ENCODE peak calls at places on chromosomes 12 and 14, in ten cellular contexts. One of them, this sample, is unnamed.

GRCh38 chr12:57489157-57489641 is 1.3 kb downstream of the MARS1 start:
- DNase-seq in kidney: no peak
- DNase-seq in A549: no peak
- DNase-seq in HCT116: no peak
- DNase-seq in pancreas: no peak
- DNase-seq in hepatocyte: no peak
- DNase-seq in MM.1S: no peak
- DNase-seq in fibroblast of lung: no peak
- DNase-seq in PC-9: no peak
- DNase-seq in stomach: no peak
- DNase-seq in this sample: no peak

GRCh38 chr12:47868041-47868440 is 36.8 kb downstream of the VDR start:
- DNase-seq in A549: no peak
- DNase-seq in hepatocyte: no peak
- DNase-seq in fibroblast of lung: peak; percentile 20
- DNase-seq in stomach: no peak
- DNase-seq in HCT116: no peak
- DNase-seq in PC-9: no peak
- DNase-seq in pancreas: no peak
- DNase-seq in kidney: no peak
- DNase-seq in MM.1S: no peak
- DNase-seq in this sample: no peak

GRCh38 chr14:74594021-74594420 is 18.0 kb downstream of the LTBP2 start:
- DNase-seq in A549: no peak
- DNase-seq in PC-9: peak; percentile 36
- DNase-seq in pancreas: no peak
- DNase-seq in stomach: no peak
- DNase-seq in hepatocyte: no peak
- DNase-seq in kidney: no peak
- DNase-seq in MM.1S: no peak
- DNase-seq in fibroblast of lung: no peak
- DNase-seq in HCT116: no peak
- DNase-seq in this sample: no peak

GRCh38 chr14:35402323-35403084 is 2.0 kb downstream of the NFKBIA start:
- DNase-seq in kidney: peak; percentile 69
- DNase-seq in HCT116: no peak
- DNase-seq in MM.1S: no peak
- DNase-seq in hepatocyte: no peak
- DNase-seq in stomach: no peak
- DNase-seq in PC-9: no peak
- DNase-seq in pancreas: no peak
- DNase-seq in fibroblast of lung: no peak
- DNase-seq in A549: no peak
- DNase-seq in this sample: no peak

GRCh38 chr12:93514853-93515252 is 47.5 kb downstream of the MRPL42 start:
- DNase-seq in pancreas: no peak
- DNase-seq in hepatocyte: no peak
- DNase-seq in HCT116: no peak
- DNase-seq in PC-9: no peak
- DNase-seq in stomach: no peak
- DNase-seq in fibroblast of lung: peak; percentile 76
- DNase-seq in kidney: no peak
- DNase-seq in MM.1S: no peak
- DNase-seq in A549: no peak
- DNase-seq in this sample: peak; percentile 59

GRCh38 chr14:81400202-81400678 is at the start of gene STON2:
- DNase-seq in A549: peak; percentile 16
- DNase-seq in MM.1S: peak; percentile 44
- DNase-seq in HCT116: peak; percentile 54
- DNase-seq in stomach: no peak
- DNase-seq in fibroblast of lung: peak; percentile 70
- DNase-seq in PC-9: peak; percentile 47
- DNase-seq in pancreas: no peak
- DNase-seq in hepatocyte: no peak
- DNase-seq in kidney: no peak
- DNase-seq in this sample: peak; percentile 82

GRCh38 chr12:98699568-98699967 is 54.5 kb downstream of the APAF1 start:
- DNase-seq in A549: no peak
- DNase-seq in HCT116: no peak
- DNase-seq in MM.1S: no peak
- DNase-seq in PC-9: no peak
- DNase-seq in fibroblast of lung: peak; percentile 46
- DNase-seq in pancreas: no peak
- DNase-seq in kidney: no peak
- DNase-seq in stomach: no peak
- DNase-seq in hepatocyte: no peak
- DNase-seq in this sample: no peak

GRCh38 chr12:48924617-48925217 is 575 bp downstream of the FKBP11 start:
- DNase-seq in fibroblast of lung: peak; percentile 48
- DNase-seq in hepatocyte: peak; percentile 81
- DNase-seq in HCT116: no peak
- DNase-seq in MM.1S: peak; percentile 79
- DNase-seq in pancreas: peak; percentile 79
- DNase-seq in PC-9: peak; percentile 23
- DNase-seq in A549: peak; percentile 59
- DNase-seq in stomach: peak; percentile 66
- DNase-seq in kidney: peak; percentile 86
- DNase-seq in this sample: peak; percentile 49

GRCh38 chr12:74424778-74425177 is 112.9 kb upstream of the ATXN7L3B start:
- DNase-seq in stomach: no peak
- DNase-seq in hepatocyte: no peak
- DNase-seq in MM.1S: no peak
- DNase-seq in fibroblast of lung: no peak
- DNase-seq in HCT116: no peak
- DNase-seq in kidney: no peak
- DNase-seq in A549: no peak
- DNase-seq in pancreas: no peak
- DNase-seq in PC-9: no peak
- DNase-seq in this sample: no peak

GRCh38 chr12:43805857-43806736 is at the start of gene TWF1:
- DNase-seq in stomach: peak; percentile 89
- DNase-seq in A549: peak; percentile 73
- DNase-seq in fibroblast of lung: peak; percentile 74
- DNase-seq in kidney: peak; percentile 95
- DNase-seq in pancreas: peak; percentile 96
- DNase-seq in hepatocyte: peak; percentile 93
- DNase-seq in MM.1S: peak; percentile 86
- DNase-seq in PC-9: peak; percentile 82
- DNase-seq in HCT116: peak; percentile 27
- DNase-seq in this sample: peak; percentile 75

GRCh38 chr12:88955541-88955940 is 375.3 kb upstream of the KITLG start:
- DNase-seq in MM.1S: no peak
- DNase-seq in kidney: no peak
- DNase-seq in A549: no peak
- DNase-seq in stomach: no peak
- DNase-seq in PC-9: no peak
- DNase-seq in pancreas: no peak
- DNase-seq in fibroblast of lung: no peak
- DNase-seq in hepatocyte: no peak
- DNase-seq in HCT116: no peak
- DNase-seq in this sample: no peak

GRCh38 chr14:99479903-99480855 is 480 bp downstream of the SETD3 start:
- DNase-seq in pancreas: peak; percentile 73
- DNase-seq in MM.1S: no peak
- DNase-seq in HCT116: peak; percentile 13
- DNase-seq in kidney: peak; percentile 90
- DNase-seq in fibroblast of lung: peak; percentile 46
- DNase-seq in PC-9: no peak
- DNase-seq in stomach: peak; percentile 54
- DNase-seq in A549: peak; percentile 72
- DNase-seq in hepatocyte: peak; percentile 75
- DNase-seq in this sample: peak; percentile 46
- TF ChIP-seq CTCF in pancreas: no peak
- TF ChIP-seq CTCF in MM.1S: no peak
- TF ChIP-seq CTCF in HCT116: peak; percentile 9
- TF ChIP-seq CTCF in kidney: no peak
- TF ChIP-seq CTCF in fibroblast of lung: no peak
- TF ChIP-seq CTCF in PC-9: no peak
- TF ChIP-seq CTCF in stomach: no peak
- TF ChIP-seq CTCF in A549: no peak
- TF ChIP-seq CTCF in hepatocyte: peak; percentile 24
- TF ChIP-seq CTCF in this sample: no peak

DNA sequence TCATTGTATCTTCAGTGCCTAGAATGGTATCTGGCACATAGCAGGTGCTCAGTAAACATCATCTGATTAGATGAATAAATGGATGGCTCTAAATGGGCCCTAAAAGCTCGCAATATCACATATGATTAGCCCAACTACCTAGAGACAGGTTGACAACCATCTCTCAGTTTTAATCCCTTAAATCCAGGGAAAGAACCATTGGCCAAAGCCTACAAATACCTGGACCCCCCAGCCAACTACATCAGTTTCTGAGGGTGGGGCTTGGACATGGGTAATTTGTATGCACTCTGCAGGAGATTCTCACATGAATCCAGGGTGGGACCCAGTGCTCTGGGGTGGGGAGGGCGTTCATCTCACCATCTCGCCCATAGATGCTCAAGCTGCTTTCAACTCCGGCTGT is 4.8 kb upstream of the DTX1 start:
- DNase-seq in A549: no peak
- DNase-seq in MM.1S: no peak
- DNase-seq in hepatocyte: no peak
- DNase-seq in kidney: no peak
- DNase-seq in fibroblast of lung: no peak
- DNase-seq in HCT116: no peak
- DNase-seq in PC-9: no peak
- DNase-seq in stomach: no peak
- DNase-seq in pancreas: no peak
- DNase-seq in this sample: no peak
- H3K27ac ChIP-seq in A549: no peak overlapping the region
- H3K27ac ChIP-seq in MM.1S: no peak overlapping the region
- H3K27ac ChIP-seq in hepatocyte: no peak overlapping the region
- H3K27ac ChIP-seq in kidney: no peak overlapping the region
- H3K27ac ChIP-seq in fibroblast of lung: no peak overlapping the region
- H3K27ac ChIP-seq in HCT116: no peak overlapping the region
- H3K27ac ChIP-seq in PC-9: no peak overlapping the region
- H3K27ac ChIP-seq in stomach: no peak overlapping the region
- H3K27ac ChIP-seq in pancreas: no peak overlapping the region
- H3K27ac ChIP-seq in this sample: no peak overlapping the region

GRCh38 chr14:100440758-100441203 is 117.6 kb downstream of the SLC25A47 start:
- DNase-seq in fibroblast of lung: no peak
- DNase-seq in pancreas: no peak
- DNase-seq in kidney: no peak
- DNase-seq in HCT116: no peak
- DNase-seq in stomach: no peak
- DNase-seq in PC-9: no peak
- DNase-seq in hepatocyte: no peak
- DNase-seq in A549: no peak
- DNase-seq in MM.1S: no peak
- DNase-seq in this sample: no peak

GRCh38 chr14:100438678-100439592 is 115.8 kb downstream of the SLC25A47 start:
- DNase-seq in pancreas: no peak
- DNase-seq in fibroblast of lung: peak; percentile 47
- DNase-seq in MM.1S: no peak
- DNase-seq in stomach: peak; percentile 42
- DNase-seq in A549: peak; percentile 98
- DNase-seq in kidney: peak; percentile 84
- DNase-seq in HCT116: peak; percentile 91
- DNase-seq in PC-9: peak; percentile 57
- DNase-seq in hepatocyte: peak; percentile 84
- DNase-seq in this sample: peak; percentile 98

GRCh38 chr14:100439781-100440180 is 116.6 kb downstream of the SLC25A47 start:
- DNase-seq in pancreas: no peak
- DNase-seq in MM.1S: no peak
- DNase-seq in kidney: no peak
- DNase-seq in fibroblast of lung: peak; percentile 17
- DNase-seq in hepatocyte: no peak
- DNase-seq in PC-9: no peak
- DNase-seq in A549: peak; percentile 41
- DNase-seq in HCT116: no peak
- DNase-seq in stomach: no peak
- DNase-seq in this sample: peak; percentile 34

GRCh38 chr14:100441271-100441947 is 118.3 kb downstream of the SLC25A47 start:
- DNase-seq in stomach: no peak
- DNase-seq in hepatocyte: no peak
- DNase-seq in HCT116: no peak
- DNase-seq in PC-9: no peak
- DNase-seq in fibroblast of lung: no peak
- DNase-seq in kidney: no peak
- DNase-seq in pancreas: no peak
- DNase-seq in MM.1S: no peak
- DNase-seq in A549: no peak
- DNase-seq in this sample: no peak

DNA sequence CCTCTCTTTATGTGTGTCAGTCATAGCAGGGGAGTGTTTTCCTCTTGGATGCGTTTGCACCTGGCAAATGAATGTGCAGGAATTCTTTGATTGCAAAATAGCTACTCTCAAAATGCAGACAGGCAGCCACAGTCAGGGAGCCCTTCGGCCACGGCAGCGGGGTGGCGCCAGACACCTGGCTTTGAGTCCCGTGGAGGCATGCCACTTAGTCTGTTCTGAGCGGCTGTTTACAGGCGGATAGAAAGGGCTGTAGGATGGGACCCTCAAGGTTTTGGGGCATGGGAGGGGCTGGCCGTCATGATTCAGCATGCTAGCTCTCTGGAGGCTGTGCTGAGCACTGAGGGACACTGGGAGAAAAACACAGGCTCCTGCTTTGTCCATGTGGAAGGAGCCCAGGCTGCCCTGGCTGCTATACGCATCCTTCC is 117.1 kb downstream of the SLC25A47 start:
- DNase-seq in hepatocyte: peak; percentile 86
- DNase-seq in A549: peak; percentile 89
- DNase-seq in stomach: peak; percentile 77
- DNase-seq in PC-9: peak; percentile 54
- DNase-seq in MM.1S: no peak
- DNase-seq in HCT116: no peak
- DNase-seq in pancreas: peak; percentile 86
- DNase-seq in fibroblast of lung: peak; percentile 51
- DNase-seq in kidney: peak; percentile 81
- DNase-seq in this sample: peak; percentile 95
- TF ChIP-seq CTCF in hepatocyte: peak; percentile 82
- TF ChIP-seq CTCF in A549: peak; percentile 90
- TF ChIP-seq CTCF in stomach: peak; percentile 52
- TF ChIP-seq CTCF in PC-9: peak; percentile 79
- TF ChIP-seq CTCF in MM.1S: no peak
- TF ChIP-seq CTCF in HCT116: peak; percentile 94
- TF ChIP-seq CTCF in pancreas: peak; percentile 53
- TF ChIP-seq CTCF in fibroblast of lung: peak; percentile 48
- TF ChIP-seq CTCF in kidney: peak; percentile 68
- TF ChIP-seq CTCF in this sample: peak; percentile 92

DNA sequence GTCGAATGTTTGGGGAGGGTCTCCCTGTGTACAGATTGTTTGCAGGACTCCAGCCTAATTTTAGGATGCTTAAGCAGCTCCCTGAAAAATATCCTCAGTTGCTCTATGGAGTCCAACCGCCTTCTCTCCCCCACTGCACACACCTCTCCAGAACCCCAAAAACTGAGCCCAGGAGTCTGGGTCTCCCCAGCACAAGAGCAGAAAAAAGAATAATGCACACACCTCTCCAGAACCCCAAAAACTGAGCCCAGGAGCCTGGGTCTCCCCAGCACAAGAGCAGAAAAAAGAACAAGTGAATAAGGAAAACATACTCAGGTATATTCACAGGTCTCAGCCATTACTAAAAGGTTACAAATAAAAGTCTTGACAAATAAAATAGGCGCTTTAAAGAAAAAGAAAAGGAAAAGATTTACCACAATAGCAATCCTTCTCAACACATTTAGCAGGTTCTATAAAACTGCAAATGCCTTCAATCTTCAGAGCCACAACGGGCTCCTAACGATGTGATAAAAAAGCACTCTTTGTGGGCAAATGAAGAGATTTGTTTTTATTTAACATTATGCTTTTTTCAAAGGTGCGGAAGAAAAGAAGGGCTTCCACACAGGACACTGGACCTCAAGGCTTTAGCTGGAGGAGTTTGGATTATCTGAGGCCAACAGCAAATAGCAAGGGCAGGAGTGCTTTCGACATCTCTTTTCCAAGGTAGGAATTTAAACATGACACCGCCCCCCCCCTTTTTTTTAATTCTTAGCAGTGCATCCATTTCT is 8.2 kb downstream of the BCL11B start:
- DNase-seq in A549: no peak
- DNase-seq in stomach: no peak
- DNase-seq in pancreas: no peak
- DNase-seq in HCT116: no peak
- DNase-seq in kidney: no peak
- DNase-seq in fibroblast of lung: no peak
- DNase-seq in hepatocyte: no peak
- DNase-seq in PC-9: no peak
- DNase-seq in MM.1S: no peak
- DNase-seq in this sample: no peak
- H3K27ac ChIP-seq in A549: no peak overlapping the region
- H3K27ac ChIP-seq in stomach: peak overlapping the region; percentile 54
- H3K27ac ChIP-seq in pancreas: no peak overlapping the region
- H3K27ac ChIP-seq in HCT116: no peak overlapping the region
- H3K27ac ChIP-seq in kidney: no peak overlapping the region
- H3K27ac ChIP-seq in fibroblast of lung: no peak overlapping the region
- H3K27ac ChIP-seq in hepatocyte: no peak overlapping the region
- H3K27ac ChIP-seq in PC-9: no peak overlapping the region
- H3K27ac ChIP-seq in MM.1S: no peak overlapping the region
- H3K27ac ChIP-seq in this sample: no peak overlapping the region

This sample was measured in RWPE1.